ENCODE peak calls at places on chromosomes 4 and X, in ten cellular contexts. K, B, P, F, V, M, O, E, Q and Y are unnamed samples.

GRCh38 chr4:138911903-138912713 is 103.5 kb upstream of the NOCT start:
- DNase-seq in F (no peak), M (no peak), Q (peak; percentile 54), K (no peak), B (no peak), E (no peak), O (no peak), V (peak; percentile 67), P (no peak), Y (no peak)

GRCh38 chr4:126051709-126052424 is 737.1 kb downstream of the FAT4 start:
- DNase-seq in M (no peak), F (peak; percentile 79), O (peak; percentile 60), B (no peak), E (peak; percentile 72), Q (peak; percentile 92), P (peak; percentile 84), V (no peak), K (no peak), Y (no peak)

GRCh38 chr4:5780831-5781480 is 70.0 kb downstream of the EVC start:
- DNase-seq in P (peak; percentile 72), B (no peak), E (peak; percentile 52), M (no peak), V (peak; percentile 19), O (no peak), F (peak; percentile 45), Q (peak; percentile 27), K (no peak), Y (no peak)

GRCh38 chr4:22515145-22515887 is 550 bp downstream of the ADGRA3 start:
- DNase-seq in M (peak; percentile 90), F (peak; percentile 71), B (peak; percentile 70), E (peak; percentile 78), O (no peak), P (peak; percentile 64), V (peak; percentile 81), K (peak; percentile 70), Q (peak; percentile 72), Y (peak; percentile 33)

GRCh38 chr4:113901994-113902787 is 77.3 kb downstream of the ARSJ start:
- DNase-seq in P (no peak), M (peak; percentile 88), O (no peak), B (peak; percentile 65), K (no peak), V (peak; percentile 78), E (no peak), F (no peak), Q (no peak), Y (no peak)

GRCh38 chrX:24371391-24371972 is 11.0 kb downstream of the SUPT20HL1 start:
- DNase-seq in E (peak; percentile 44), Q (peak; percentile 67), K (peak; percentile 78), F (peak; percentile 65), B (no peak), O (peak; percentile 18), V (no peak), M (peak; percentile 45), P (peak; percentile 47), Y (peak; percentile 25)

GRCh38 chr4:26061248-26061986 is 147.4 kb downstream of the SMIM20 start:
- DNase-seq in M (no peak), B (no peak), F (peak; percentile 67), V (no peak), K (peak; percentile 16), Q (peak; percentile 79), E (peak; percentile 40), P (peak; percentile 60), O (no peak), Y (no peak)

GRCh38 chr4:2006956-2007653 is 1.7 kb downstream of the NELFA start:
- DNase-seq in Q (no peak), M (no peak), E (no peak), B (no peak), K (no peak), O (no peak), F (peak; percentile 23), V (peak; percentile 21), P (no peak), Y (no peak)

GRCh38 chr4:32931475-32931874 is 2211.3 kb downstream of the PCDH7 start:
- DNase-seq in Q (no peak), P (no peak), M (no peak), O (no peak), E (no peak), K (no peak), F (no peak), B (no peak), V (no peak), Y (no peak)

GRCh38 chrX:46713672-46714487 is 45.0 kb downstream of the SLC9A7 start:
- DNase-seq in K (no peak), F (no peak), P (peak; percentile 22), B (no peak), M (no peak), V (no peak), E (peak; percentile 73), Q (peak; percentile 48), O (no peak), Y (no peak)

GRCh38 chr4:135192746-135193535 is 991.4 kb upstream of the PABPC4L start:
- DNase-seq in P (peak; percentile 7), O (no peak), F (no peak), E (peak; percentile 70), Q (peak; percentile 15), B (no peak), K (no peak), M (no peak), V (no peak), Y (no peak)

GRCh38 chr4:7956306-7957112 is 16.8 kb upstream of the AFAP1 start:
- DNase-seq in M (no peak), F (peak; percentile 72), K (no peak), O (no peak), B (no peak), P (peak; percentile 80), V (no peak), Q (no peak), E (peak; percentile 79), Y (no peak)

GRCh38 chr4:130478406-130478805 is 1382.5 kb downstream of the C4orf33 start:
- DNase-seq in K (no peak), M (no peak), F (peak; percentile 83), B (no peak), O (peak; percentile 27), Q (peak; percentile 89), P (peak; percentile 87), E (peak; percentile 68), V (no peak), Y (no peak)

GRCh38 chr4:123452585-123452984 is 56.0 kb downstream of the SPRY1 start:
- DNase-seq in P (peak; percentile 98), B (peak; percentile 70), K (no peak), M (no peak), F (peak; percentile 95), E (peak; percentile 87), V (no peak), O (peak; percentile 39), Q (peak; percentile 91), Y (no peak)

GRCh38 chr4:106746451-106746850 is 289.7 kb downstream of the DKK2 start:
- DNase-seq in Q (peak; percentile 73), E (peak; percentile 22), K (no peak), P (no peak), O (no peak), B (no peak), M (no peak), F (peak; percentile 18), V (no peak), Y (no peak)

GRCh38 chrX:151153086-151153485 is 23.3 kb upstream of the GPR50 start:
- DNase-seq in O (no peak), B (no peak), M (no peak), E (peak; percentile 37), Q (peak; percentile 20), V (no peak), F (peak; percentile 42), K (peak; percentile 39), P (peak; percentile 28), Y (no peak)
- TF ChIP-seq CTCF in O (no peak), B (no peak), M (no peak), E (peak; percentile 13), Q (peak; percentile 60), V (no peak), F (peak; percentile 22), K (peak; percentile 37), P (peak; percentile 28), Y (no peak)

GRCh38 chr4:159487284-159487747 is 384.4 kb downstream of the RAPGEF2 start:
- DNase-seq in E (peak; percentile 73), B (no peak), P (peak; percentile 74), F (peak; percentile 75), K (peak; percentile 62), M (peak; percentile 58), V (no peak), Q (peak; percentile 92), O (peak; percentile 36), Y (no peak)
- TF ChIP-seq CTCF in E (peak; percentile 86), B (peak; percentile 81), P (peak; percentile 79), F (peak; percentile 85), K (peak; percentile 85), M (peak; percentile 81), V (peak; percentile 79), Q (peak; percentile 89), O (peak; percentile 86), Y (peak; percentile 54)

DNA sequence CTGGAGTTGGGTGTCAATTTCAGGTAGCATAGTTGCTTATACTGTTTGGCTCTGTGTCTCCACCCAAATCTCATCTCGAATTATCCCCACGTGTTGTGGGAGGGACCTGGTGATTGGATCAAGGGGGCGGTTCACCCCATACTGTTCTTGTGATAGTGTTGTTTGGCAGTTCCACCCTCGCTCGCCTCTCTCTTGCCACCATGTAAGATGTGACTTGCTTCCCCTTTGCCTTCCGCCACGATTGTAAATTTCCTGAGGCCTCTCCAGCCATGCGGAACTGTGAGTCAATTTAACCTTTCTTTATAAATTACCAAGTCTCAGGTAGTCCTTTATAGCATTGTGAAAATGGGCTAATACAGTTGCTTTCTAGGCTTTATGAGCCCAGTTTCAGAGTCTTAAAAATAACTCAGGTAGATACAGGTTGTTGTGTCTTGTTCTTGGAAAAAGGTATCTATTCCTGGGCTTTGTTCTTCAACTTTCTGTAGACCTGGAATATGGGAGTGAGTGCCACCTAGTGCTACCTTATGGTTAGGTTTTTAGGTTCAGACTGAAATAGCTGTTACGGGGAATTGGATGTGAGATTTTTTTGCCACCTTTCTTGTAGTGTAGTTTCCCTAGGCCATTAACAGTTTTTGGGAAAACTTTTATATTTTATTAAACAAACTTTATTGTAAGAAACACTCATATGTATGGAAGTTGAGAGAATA is 15.6 kb downstream of the PGK1 start:
- DNase-seq in M (no peak), O (no peak), P (no peak), E (no peak), F (no peak), V (no peak), B (no peak), Q (peak; percentile 20), K (no peak), Y (no peak)
- TF ChIP-seq CTCF in M (peak; percentile 46), O (no peak), P (no peak), E (no peak), F (no peak), V (peak; percentile 11), B (no peak), Q (peak; percentile 38), K (no peak), Y (no peak)

DNA sequence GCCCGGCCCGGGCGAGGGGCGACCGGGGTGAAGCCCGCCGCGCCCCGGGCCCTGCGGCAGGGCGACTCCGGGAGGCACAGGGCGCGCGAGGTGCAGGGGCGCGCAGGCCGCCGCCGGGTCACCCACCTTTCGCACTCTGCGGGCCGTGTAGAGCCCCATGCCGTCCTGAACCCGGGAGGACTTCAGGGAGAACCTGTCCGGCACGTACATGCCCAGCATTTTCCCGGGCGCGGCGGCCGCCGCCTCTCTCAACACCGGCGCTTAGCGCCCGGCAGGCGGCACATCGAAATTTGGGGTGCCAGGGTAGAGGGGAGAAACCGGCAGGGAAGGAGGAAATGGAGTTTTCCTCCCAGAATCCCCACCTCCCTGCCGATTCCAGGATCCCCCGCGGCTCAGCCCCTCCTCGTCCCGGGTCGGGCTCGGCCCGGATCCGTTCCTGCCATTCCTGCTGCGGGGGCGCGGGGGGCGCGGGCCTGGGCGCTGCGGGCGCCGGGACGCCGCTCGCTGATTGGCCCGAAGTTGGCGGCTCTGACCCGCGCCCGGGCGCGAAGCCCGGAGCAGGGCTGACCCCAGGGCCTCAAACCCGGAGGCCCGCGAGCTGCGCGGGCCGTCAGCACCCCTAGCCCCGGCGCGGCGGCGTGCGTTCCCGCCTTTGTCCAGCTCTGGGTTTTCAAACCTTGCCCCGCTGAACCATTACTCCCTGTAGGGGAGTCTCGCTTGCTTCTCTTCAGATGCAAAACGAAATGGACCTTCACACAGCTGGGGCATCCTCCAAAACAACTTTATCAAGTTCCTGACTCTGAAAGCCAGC is at the start of gene PRDM5:
- DNase-seq in O (peak; percentile 16), B (peak; percentile 65), F (peak; percentile 64), V (peak; percentile 88), Q (peak; percentile 72), E (peak; percentile 59), M (peak; percentile 43), P (peak; percentile 40), K (peak; percentile 72), Y (no peak)
- TF ChIP-seq CTCF in O (peak; percentile 11), B (peak; percentile 9), F (peak; percentile 6), V (no peak), Q (peak; percentile 37), E (peak; percentile 24), M (no peak), P (no peak), K (no peak), Y (no peak)